ENCODE peak calls at places on chromosomes 1 and 21, in four cellular contexts. One of them, this sample, is unnamed.

GRCh38 chr21:38352536-38353219 is 95.9 kb downstream of the KCNJ15 start:
- DNase-seq in H7: peak; percentile 84
- DNase-seq in tibial artery: peak; percentile 85
- DNase-seq in fibroblast of lung: peak; percentile 77
- DNase-seq in this sample: peak; percentile 27

GRCh38 chr1:184513421-184513820 is 126.6 kb downstream of the C1orf21 start:
- DNase-seq in fibroblast of lung: no peak
- DNase-seq in tibial artery: no peak
- DNase-seq in H7: no peak
- DNase-seq in this sample: no peak

GRCh38 chr21:38942617-38943245 is 137.0 kb downstream of the ETS2 start:
- DNase-seq in fibroblast of lung: no peak
- DNase-seq in tibial artery: no peak
- DNase-seq in H7: no peak
- DNase-seq in this sample: no peak

GRCh38 chr1:43978551-43979260 is at the start of gene B4GALT2:
- DNase-seq in tibial artery: no peak
- DNase-seq in fibroblast of lung: no peak
- DNase-seq in H7: peak; percentile 97
- DNase-seq in this sample: no peak

GRCh38 chr1:47405697-47406096 is 10.4 kb upstream of the FOXE3 start:
- DNase-seq in H7: no peak
- DNase-seq in tibial artery: no peak
- DNase-seq in fibroblast of lung: no peak
- DNase-seq in this sample: no peak

GRCh38 chr1:7042322-7043231 is 257.3 kb downstream of the CAMTA1 start:
- DNase-seq in fibroblast of lung: peak; percentile 51
- DNase-seq in tibial artery: no peak
- DNase-seq in H7: peak; percentile 83
- DNase-seq in this sample: peak; percentile 25

GRCh38 chr1:62405247-62405646 is 31.6 kb upstream of the USP1 start:
- DNase-seq in fibroblast of lung: no peak
- DNase-seq in H7: no peak
- DNase-seq in tibial artery: no peak
- DNase-seq in this sample: no peak

GRCh38 chr1:201625711-201626300 is 86.9 kb downstream of the NAV1 start:
- DNase-seq in H7: no peak
- DNase-seq in fibroblast of lung: no peak
- DNase-seq in tibial artery: no peak
- DNase-seq in this sample: no peak

GRCh38 chr1:204410764-204411450 is 710 bp downstream of the PPP1R15B start:
- DNase-seq in fibroblast of lung: peak; percentile 45
- DNase-seq in tibial artery: peak; percentile 79
- DNase-seq in H7: peak; percentile 75
- DNase-seq in this sample: no peak

GRCh38 chr1:111192643-111193519 is 7.6 kb downstream of the DENND2D start:
- DNase-seq in fibroblast of lung: no peak
- DNase-seq in H7: peak; percentile 10
- DNase-seq in tibial artery: no peak
- DNase-seq in this sample: no peak

DNA sequence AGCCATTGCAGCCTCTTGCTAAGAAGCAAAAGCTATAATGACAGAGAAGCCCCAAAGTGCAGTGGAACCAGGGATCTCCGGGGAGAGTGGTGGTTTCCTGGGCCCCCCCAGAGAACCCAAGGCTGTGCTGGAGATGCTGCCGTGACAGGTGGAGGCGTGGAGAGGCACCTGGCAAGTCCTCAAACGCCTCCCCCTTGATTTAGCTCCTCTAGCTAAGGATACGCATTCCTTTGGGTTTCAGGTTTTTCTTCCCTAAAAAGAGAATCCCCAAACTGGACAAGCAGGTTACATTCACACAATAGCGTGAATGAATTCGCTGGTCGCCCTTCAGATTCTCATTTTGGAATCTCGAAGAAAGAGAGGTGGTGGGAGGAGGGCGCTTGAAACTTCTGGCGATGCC is 858 bp upstream of the ATP1A1 start:
- DNase-seq in H7: peak; percentile 55
- DNase-seq in tibial artery: no peak
- DNase-seq in fibroblast of lung: no peak
- DNase-seq in this sample: no peak
- H3K4me3 ChIP-seq in H7: peak overlapping the region; percentile 88
- H3K4me3 ChIP-seq in tibial artery: peak overlapping the region; percentile 98
- H3K4me3 ChIP-seq in fibroblast of lung: peak overlapping the region; percentile 85
- H3K4me3 ChIP-seq in this sample: peak overlapping the region; percentile 69

GRCh38 chr1:15620890-15621682 is 3.8 kb downstream of the DDI2 start:
- DNase-seq in fibroblast of lung: no peak
- DNase-seq in tibial artery: no peak
- DNase-seq in H7: no peak
- DNase-seq in this sample: no peak
- H3K4me3 ChIP-seq in fibroblast of lung: no peak overlapping the region
- H3K4me3 ChIP-seq in tibial artery: no peak overlapping the region
- H3K4me3 ChIP-seq in H7: no peak overlapping the region
- H3K4me3 ChIP-seq in this sample: no peak overlapping the region

DNA sequence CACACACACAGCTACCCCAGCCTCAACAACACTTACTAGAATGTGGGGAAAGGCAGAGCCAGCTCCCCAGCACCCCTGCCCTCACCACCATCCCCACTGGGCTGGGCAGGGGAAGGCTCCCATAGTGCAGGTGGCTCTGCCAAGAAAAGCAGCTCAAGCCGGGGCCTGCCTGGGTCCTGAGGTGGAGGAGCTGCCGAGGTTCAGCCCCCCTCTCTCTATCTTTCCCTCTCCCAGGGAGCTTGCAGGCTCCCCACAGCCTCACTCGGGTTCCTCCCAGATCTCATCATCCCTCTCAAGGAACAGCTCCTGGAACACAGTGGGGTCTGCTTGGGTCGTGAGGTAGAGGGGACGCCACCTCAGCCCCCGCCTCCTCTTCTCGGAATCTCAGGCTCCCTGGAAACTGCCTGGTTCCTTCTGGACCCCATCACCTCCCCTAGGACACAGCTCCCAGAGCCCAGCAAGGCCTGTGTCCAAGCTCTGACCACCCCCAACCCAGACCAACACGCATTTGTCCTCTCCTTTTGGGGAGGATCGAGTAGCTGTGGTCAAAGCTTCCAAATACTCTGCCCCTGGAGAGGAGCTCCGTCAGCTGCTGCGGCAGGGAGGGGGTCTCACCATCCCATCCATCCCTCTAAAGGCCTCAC is 704 bp downstream of the S100A16 start:
- DNase-seq in H7: peak; percentile 65
- DNase-seq in fibroblast of lung: no peak
- DNase-seq in tibial artery: no peak
- DNase-seq in this sample: no peak
- H3K4me3 ChIP-seq in H7: peak overlapping the region; percentile 37
- H3K4me3 ChIP-seq in fibroblast of lung: peak overlapping the region; percentile 92
- H3K4me3 ChIP-seq in tibial artery: peak overlapping the region; percentile 71
- H3K4me3 ChIP-seq in this sample: no peak overlapping the region

GRCh38 chr1:154794608-154795007 is 75.5 kb downstream of the KCNN3 start:
- DNase-seq in tibial artery: no peak
- DNase-seq in fibroblast of lung: no peak
- DNase-seq in H7: no peak
- DNase-seq in this sample: no peak

GRCh38 chr1:154793674-154794073 is 76.4 kb downstream of the KCNN3 start:
- DNase-seq in H7: no peak
- DNase-seq in fibroblast of lung: no peak
- DNase-seq in tibial artery: no peak
- DNase-seq in this sample: no peak

GRCh38 chr1:154796303-154796892 is 73.7 kb downstream of the KCNN3 start:
- DNase-seq in tibial artery: no peak
- DNase-seq in fibroblast of lung: no peak
- DNase-seq in H7: no peak
- DNase-seq in this sample: no peak

GRCh38 chr1:154791292-154792278 is 78.5 kb downstream of the KCNN3 start:
- DNase-seq in H7: no peak
- DNase-seq in tibial artery: no peak
- DNase-seq in fibroblast of lung: peak; percentile 28
- DNase-seq in this sample: peak; percentile 97

GRCh38 chr1:154792899-154793298 is 77.2 kb downstream of the KCNN3 start:
- DNase-seq in fibroblast of lung: no peak
- DNase-seq in tibial artery: no peak
- DNase-seq in H7: no peak
- DNase-seq in this sample: no peak
- H3K4me3 ChIP-seq in fibroblast of lung: no peak overlapping the region
- H3K4me3 ChIP-seq in tibial artery: no peak overlapping the region
- H3K4me3 ChIP-seq in H7: no peak overlapping the region
- H3K4me3 ChIP-seq in this sample: no peak overlapping the region